ENCODE peak calls at places on chromosomes 12 and 14, in seven cellular contexts. B, L, J, S, N, C and F are unnamed samples.

GRCh38 chr14:23646648-23647549 is 10.7 kb downstream of the DHRS2 start:
- DNase-seq in B (no peak), L (no peak), J (no peak), S (no peak), N (no peak), C (no peak), F (peak; percentile 54)

GRCh38 chr12:65663097-65663496 is 161.2 kb upstream of the HMGA2 start:
- DNase-seq in B (no peak), L (no peak), J (no peak), S (no peak), N (peak; percentile 15), C (no peak), F (no peak)

GRCh38 chr14:60324837-60325236 is 75.8 kb downstream of the PPM1A start:
- DNase-seq in B (no peak), L (no peak), J (no peak), S (no peak), N (no peak), C (no peak), F (no peak)

GRCh38 chr12:78209851-78210493 is 379.3 kb downstream of the NAV3 start:
- DNase-seq in B (peak; percentile 42), L (peak; percentile 7), J (no peak), S (no peak), N (peak; percentile 34), C (no peak), F (no peak)

GRCh38 chr12:121467638-121468403 is 67.9 kb downstream of the RNF34 start:
- DNase-seq in B (peak; percentile 76), L (no peak), J (no peak), S (peak; percentile 71), N (peak; percentile 23), C (peak; percentile 45), F (no peak)

GRCh38 chr12:70849265-70849960 is 71.1 kb downstream of the PTPRR start:
- DNase-seq in B (no peak), L (no peak), J (no peak), S (no peak), N (peak; percentile 32), C (no peak), F (peak; percentile 8)

GRCh38 chr12:52391618-52392002 is 6.2 kb upstream of the KRT84 start:
- DNase-seq in B (peak; percentile 70), L (peak; percentile 77), J (peak; percentile 74), S (peak; percentile 89), N (peak; percentile 24), C (no peak), F (peak; percentile 49)

GRCh38 chr12:90292183-90292582 is 583.5 kb upstream of the ATP2B1 start:
- DNase-seq in B (no peak), L (no peak), J (no peak), S (no peak), N (no peak), C (no peak), F (no peak)

GRCh38 chr12:13595536-13596450 is 385.6 kb downstream of the GRIN2B start:
- DNase-seq in B (no peak), L (no peak), J (no peak), S (no peak), N (no peak), C (no peak), F (peak; percentile 51)

GRCh38 chr12:48615681-48616080 is 45.8 kb upstream of the LALBA start:
- DNase-seq in B (no peak), L (no peak), J (no peak), S (no peak), N (no peak), C (no peak), F (peak; percentile 35)

GRCh38 chr12:38886064-38886463 is 19.3 kb downstream of the CPNE8 start:
- DNase-seq in B (peak; percentile 64), L (no peak), J (peak; percentile 62), S (no peak), N (peak; percentile 49), C (no peak), F (peak; percentile 83)

GRCh38 chr12:66708704-66709443 is 30.0 kb upstream of the GRIP1 start:
- DNase-seq in B (no peak), L (no peak), J (no peak), S (no peak), N (no peak), C (no peak), F (no peak)

GRCh38 chr12:111434680-111435338 is 29.1 kb downstream of the SH2B3 start:
- DNase-seq in B (peak; percentile 47), L (peak; percentile 77), J (no peak), S (no peak), N (peak; percentile 76), C (peak; percentile 70), F (peak; percentile 32)

GRCh38 chr14:61524211-61524806 is 171.0 kb upstream of the HIF1A start:
- DNase-seq in B (no peak), L (no peak), J (no peak), S (no peak), N (peak; percentile 89), C (no peak), F (peak; percentile 95)

GRCh38 chr12:202081-202731 is 11.8 kb downstream of the SLC6A12 start:
- DNase-seq in B (no peak), L (no peak), J (no peak), S (no peak), N (no peak), C (no peak), F (no peak)

GRCh38 chr14:100375273-100375962 is 52.3 kb downstream of the SLC25A47 start:
- DNase-seq in B (peak; percentile 88), L (peak; percentile 69), J (peak; percentile 56), S (peak; percentile 84), N (peak; percentile 97), C (no peak), F (peak; percentile 84)

GRCh38 chr14:21104448-21105060 is 3.7 kb downstream of the TMEM253 start:
- DNase-seq in B (peak; percentile 84), L (peak; percentile 76), J (peak; percentile 83), S (peak; percentile 88), N (peak; percentile 76), C (peak; percentile 69), F (peak; percentile 74)

GRCh38 chr12:9392842-9393241 is 184.6 kb upstream of the PZP start:
- DNase-seq in B (no peak), L (no peak), J (no peak), S (no peak), N (no peak), C (no peak), F (no peak)

GRCh38 chr12:100268835-100269564 is 2.0 kb downstream of the SCYL2 start:
- DNase-seq in B (no peak), L (no peak), J (no peak), S (no peak), N (peak; percentile 50), C (no peak), F (peak; percentile 5)

GRCh38 chr14:50800032-50800431 is 30.9 kb downstream of the NIN start:
- DNase-seq in B (no peak), L (no peak), J (no peak), S (no peak), N (peak; percentile 26), C (no peak), F (no peak)

GRCh38 chr14:90785474-90785873 is 30.8 kb downstream of the TTC7B start:
- DNase-seq in B (peak; percentile 85), L (peak; percentile 57), J (peak; percentile 46), S (peak; percentile 61), N (peak; percentile 27), C (no peak), F (no peak)

GRCh38 chr14:29311983-29312382 is 545.4 kb downstream of the FOXG1 start:
- DNase-seq in B (no peak), L (no peak), J (no peak), S (no peak), N (peak; percentile 69), C (no peak), F (no peak)
- H3K9me3 ChIP-seq in B (no peaks in the 10 kb centered on the region), L (no peaks in the 10 kb centered on the region), J (no peaks in the 10 kb centered on the region), S (no peaks in the 10 kb centered on the region), N (no peaks in the 10 kb centered on the region), C (no peaks in the 10 kb centered on the region), F (peaks cover 10% of the 10 kb centered on the region)

DNA sequence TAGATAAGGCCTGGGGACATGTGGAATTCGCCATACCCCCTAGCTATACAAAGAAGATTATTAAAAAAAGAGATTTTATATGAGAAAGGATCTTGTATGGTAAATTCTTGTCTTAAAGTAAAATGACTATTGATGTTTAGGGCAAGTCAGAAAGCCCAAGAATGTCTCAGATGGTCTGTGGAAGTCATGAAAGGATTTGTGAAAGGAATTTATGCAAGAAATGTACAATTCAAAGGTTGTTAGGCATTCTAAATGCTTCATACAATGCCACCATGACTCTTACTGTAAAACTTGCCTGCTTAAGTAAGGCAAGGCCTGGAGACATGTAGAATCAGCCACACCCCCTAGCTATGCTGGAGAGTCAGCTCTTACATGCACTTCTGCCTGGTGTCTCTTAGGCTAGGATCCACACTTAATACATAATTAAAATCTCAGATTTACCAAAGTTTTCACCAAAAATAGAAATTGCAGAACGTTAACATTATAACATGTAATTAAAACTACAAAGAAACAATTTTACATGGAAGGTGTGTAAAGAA is 8.9 kb upstream of the ETNK1 start:
- DNase-seq in B (no peak), L (no peak), J (no peak), S (no peak), N (no peak), C (no peak), F (no peak)
- H3K9me3 ChIP-seq in B (peaks cover 4% of the 10 kb centered on the region), L (no peaks in the 10 kb centered on the region), J (no peaks in the 10 kb centered on the region), S (peaks cover 7% of the 10 kb centered on the region), N (no peaks in the 10 kb centered on the region), C (no peaks in the 10 kb centered on the region), F (peaks cover 3% of the 10 kb centered on the region)

GRCh38 chr12:31906581-31907286 is 52.5 kb upstream of the RESF1 start:
- DNase-seq in B (no peak), L (no peak), J (no peak), S (no peak), N (no peak), C (no peak), F (no peak)
- H3K9me3 ChIP-seq in B (peaks cover 3% of the 10 kb centered on the region), L (no peaks in the 10 kb centered on the region), J (no peaks in the 10 kb centered on the region), S (peaks cover 7% of the 10 kb centered on the region), N (no peaks in the 10 kb centered on the region), C (no peaks in the 10 kb centered on the region), F (no peaks in the 10 kb centered on the region)

GRCh38 chr14:27553820-27554219 is 956.0 kb upstream of the NOVA1 start:
- DNase-seq in B (no peak), L (no peak), J (no peak), S (no peak), N (peak; percentile 4), C (no peak), F (no peak)
- H3K9me3 ChIP-seq in B (no peaks in the 10 kb centered on the region), L (no peaks in the 10 kb centered on the region), J (no peaks in the 10 kb centered on the region), S (no peaks in the 10 kb centered on the region), N (no peaks in the 10 kb centered on the region), C (no peaks in the 10 kb centered on the region), F (peaks cover 14% of the 10 kb centered on the region)

DNA sequence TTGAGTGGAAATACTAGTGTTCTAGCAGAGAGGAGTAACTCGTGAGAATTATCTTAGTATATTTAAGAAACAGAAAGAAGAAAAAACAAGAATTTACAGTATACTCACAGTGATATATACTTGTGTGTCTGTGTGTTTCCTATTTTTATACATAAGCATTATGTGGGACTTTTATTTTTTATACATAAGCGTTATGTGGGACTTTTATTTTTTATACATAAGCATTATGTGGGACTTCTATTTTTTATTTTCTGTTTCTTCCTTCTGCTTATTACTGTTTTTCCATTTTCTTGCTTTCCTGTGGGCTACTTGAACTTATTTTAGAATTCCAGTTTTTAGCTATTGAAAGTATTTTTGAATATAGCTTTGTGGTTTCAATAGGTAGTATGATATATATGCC is 6.9 kb upstream of the ZNF140 start:
- DNase-seq in B (no peak), L (no peak), J (no peak), S (no peak), N (no peak), C (no peak), F (no peak)
- H3K9me3 ChIP-seq in B (peaks cover 14% of the 10 kb centered on the region), L (no peaks in the 10 kb centered on the region), J (peaks cover 56% of the 10 kb centered on the region), S (peaks cover 91% of the 10 kb centered on the region), N (no peaks in the 10 kb centered on the region), C (peaks cover 5% of the 10 kb centered on the region), F (peaks cover 30% of the 10 kb centered on the region)

GRCh38 chr12:95238150-95238549 is 20.5 kb downstream of the VEZT start:
- DNase-seq in B (no peak), L (no peak), J (no peak), S (no peak), N (no peak), C (no peak), F (no peak)
- H3K9me3 ChIP-seq in B (no peaks in the 10 kb centered on the region), L (no peaks in the 10 kb centered on the region), J (no peaks in the 10 kb centered on the region), S (no peaks in the 10 kb centered on the region), N (no peaks in the 10 kb centered on the region), C (no peaks in the 10 kb centered on the region), F (no peaks in the 10 kb centered on the region)

GRCh38 chr12:6750506-6750905 is 2.4 kb downstream of the MLF2 start:
- DNase-seq in B (no peak), L (no peak), J (no peak), S (no peak), N (no peak), C (no peak), F (peak; percentile 16)
- H3K9me3 ChIP-seq in B (no peaks in the 10 kb centered on the region), L (no peaks in the 10 kb centered on the region), J (no peaks in the 10 kb centered on the region), S (no peaks in the 10 kb centered on the region), N (no peaks in the 10 kb centered on the region), C (no peaks in the 10 kb centered on the region), F (no peaks in the 10 kb centered on the region)